ENCODE peak calls at places on chromosomes 16 and 17, in six cellular contexts. C, K, N, M, Q and F are unnamed samples. For H3K4me1 and H3K9me3, the result is how much of the 10 kb centered on the place peaks cover.

GRCh38 chr16:67957622-67958021 is 10.8 kb downstream of the SLC12A4 start:
- DNase-seq in K (no peak), N (no peak), Q (no peak), M (no peak), C (no peak), F (no peak)

GRCh38 chr16:67349172-67349571 is 22.6 kb downstream of the LRRC36 start:
- DNase-seq in C (no peak), K (no peak), N (peak), M (no peak), Q (no peak), F (no peak)

GRCh38 chr17:58621174-58621573 is 70.7 kb downstream of the TEX14 start:
- DNase-seq in M (no peak), Q (no peak), N (no peak), K (no peak), C (no peak), F (no peak)

GRCh38 chr17:45230787-45231480 is 9.2 kb downstream of the FMNL1 start:
- DNase-seq in C (peak), M (peak), Q (peak), N (no peak), K (no peak), F (no peak)

GRCh38 chr17:72587773-72588511 is 467.1 kb downstream of the SOX9 start:
- DNase-seq in C (no peak), M (peak), N (no peak), Q (no peak), K (no peak), F (no peak)

GRCh38 chr17:20085283-20085875 is 76.2 kb downstream of the SPECC1 start:
- DNase-seq in N (no peak), K (no peak), M (peak), Q (no peak), C (no peak), F (no peak)

GRCh38 chr16:2664522-2665096 is 17.7 kb upstream of the KCTD5 start:
- DNase-seq in Q (no peak), M (no peak), K (no peak), N (no peak), C (no peak), F (no peak)

GRCh38 chr16:61820398-61820797 is 215.8 kb downstream of the CDH8 start:
- DNase-seq in M (no peak), K (no peak), C (no peak), N (no peak), Q (no peak), F (no peak)

GRCh38 chr17:4533522-4534502 is 21.4 kb downstream of the MYBBP1A start:
- DNase-seq in M (peak), C (peak), K (no peak), Q (peak), N (no peak), F (peak)

GRCh38 chr16:3158498-3159314 is 23.9 kb downstream of the ZNF213 start:
- DNase-seq in C (peak), M (peak), K (peak), N (peak), Q (peak), F (peak)

GRCh38 chr17:7886227-7887037 is 2.2 kb upstream of the CHD3 start:
- DNase-seq in K (peak), N (no peak), C (no peak), M (peak), Q (no peak), F (peak)

GRCh38 chr17:6070895-6071511 is 824 bp downstream of the WSCD1 start:
- DNase-seq in C (no peak), M (peak), K (peak), Q (no peak), N (no peak), F (no peak)

GRCh38 chr16:26598061-26598460 is 468.7 kb upstream of the C16orf82 start:
- DNase-seq in M (peak), Q (no peak), K (no peak), N (peak), C (no peak), F (peak)

GRCh38 chr16:11076259-11077018 is 132.1 kb downstream of the CLEC16A start:
- DNase-seq in K (no peak), M (no peak), C (no peak), Q (no peak), N (no peak), F (peak)

GRCh38 chr16:20903116-20903888 is 2.7 kb downstream of the LYRM1 start:
- DNase-seq in M (no peak), K (no peak), N (no peak), Q (no peak), C (no peak), F (no peak)

GRCh38 chr16:20901068-20901440 is 483 bp downstream of the LYRM1 start:
- DNase-seq in C (no peak), K (no peak), M (no peak), N (no peak), Q (no peak), F (no peak)

GRCh38 chr16:20901441-20902112 is 1.0 kb downstream of the LYRM1 start:
- DNase-seq in N (no peak), C (peak), Q (peak), M (peak), K (peak), F (peak)

GRCh38 chr16:20903889-20904506 is 3.4 kb downstream of the LYRM1 start:
- DNase-seq in C (no peak), M (no peak), Q (no peak), N (no peak), K (no peak), F (no peak)

GRCh38 chr16:20902426-20902825 is 1.9 kb downstream of the LYRM1 start:
- DNase-seq in Q (no peak), N (no peak), M (no peak), C (no peak), K (no peak), F (no peak)
- H3K4me1 ChIP-seq in Q (half or more), N (half or more), M (under half), C (under half), K (half or more), F (under half)

GRCh38 chr17:55820675-55821074 is 69.8 kb downstream of the PCTP start:
- DNase-seq in Q (no peak), K (no peak), N (no peak), C (no peak), M (no peak), F (no peak)

GRCh38 chr17:55830210-55830609 is 79.4 kb downstream of the PCTP start:
- DNase-seq in C (no peak), K (no peak), Q (no peak), N (no peak), M (no peak), F (no peak)

GRCh38 chr17:55830699-55831098 is 79.8 kb downstream of the PCTP start:
- DNase-seq in C (no peak), M (no peak), K (no peak), N (no peak), Q (no peak), F (no peak)

GRCh38 chr17:55825213-55825612 is 74.4 kb downstream of the PCTP start:
- DNase-seq in K (no peak), N (no peak), Q (no peak), C (no peak), M (no peak), F (no peak)
- TF ChIP-seq CTCF in K (no peak), N (peak), Q (peak), C (peak), M (peak), F (no peak)

DNA sequence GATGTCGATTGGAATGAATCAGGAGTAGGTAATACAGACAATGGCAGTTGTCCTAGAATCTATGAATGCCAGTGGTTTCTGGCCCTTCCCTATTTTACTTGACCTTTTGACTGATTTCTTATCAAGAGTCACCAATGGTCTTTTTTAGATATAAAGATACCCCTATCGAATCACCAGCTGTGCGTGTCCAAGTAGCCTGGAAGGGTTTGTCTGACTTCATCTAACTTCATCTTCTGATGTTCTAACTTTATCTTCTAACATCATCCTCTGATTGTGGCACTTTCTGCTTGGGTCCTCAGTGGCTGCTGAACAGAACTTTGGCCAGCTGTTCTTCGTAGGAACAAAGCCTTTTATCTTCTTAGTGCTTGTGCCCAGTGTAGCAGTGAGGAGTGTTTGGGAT is 129.7 kb downstream of the MSI2 start:
- DNase-seq in M (no peak), N (no peak), K (no peak), Q (no peak), C (no peak), F (no peak)
- H3K9me3 ChIP-seq in M (under half), N (under half), K (under half), Q (under half), C (under half), F (under half)

GRCh38 chr17:74757931-74758845 is 9.8 kb downstream of the NHERF1 start:
- DNase-seq in N (no peak), Q (no peak), M (no peak), K (no peak), C (no peak), F (no peak)

GRCh38 chr17:74756891-74757290 is 8.5 kb downstream of the NHERF1 start:
- DNase-seq in N (no peak), Q (no peak), K (no peak), M (no peak), C (no peak), F (no peak)

GRCh38 chr17:74759243-74759801 is 10.9 kb downstream of the NHERF1 start:
- DNase-seq in C (no peak), N (no peak), Q (no peak), M (peak), K (no peak), F (peak)

GRCh38 chr17:74758846-74759163 is 10.4 kb downstream of the NHERF1 start:
- DNase-seq in K (no peak), M (no peak), N (no peak), Q (no peak), C (no peak), F (no peak)

GRCh38 chr17:74757502-74757901 is 9.1 kb downstream of the NHERF1 start:
- DNase-seq in N (no peak), Q (no peak), K (no peak), M (no peak), C (peak), F (no peak)
- H3K4me1 ChIP-seq in N (half or more), Q (under half), K (half or more), M (under half), C (under half), F (half or more)

GRCh38 chr16:12313902-12314621 is 337.5 kb downstream of the SNX29 start:
- DNase-seq in M (no peak), Q (no peak), C (no peak), N (no peak), K (no peak), F (no peak)

GRCh38 chr16:12314786-12315185 is 338.3 kb downstream of the SNX29 start:
- DNase-seq in M (no peak), N (no peak), C (no peak), K (no peak), Q (no peak), F (no peak)

GRCh38 chr16:12311887-12312286 is 335.4 kb downstream of the SNX29 start:
- DNase-seq in N (no peak), C (no peak), Q (no peak), K (no peak), M (peak), F (no peak)

GRCh38 chr16:12308060-12308459 is 331.5 kb downstream of the SNX29 start:
- DNase-seq in Q (no peak), K (no peak), M (no peak), N (no peak), C (no peak), F (no peak)

GRCh38 chr16:12311309-12311708 is 334.8 kb downstream of the SNX29 start:
- DNase-seq in N (no peak), Q (no peak), K (no peak), M (peak), C (no peak), F (no peak)
- TF ChIP-seq CTCF in N (no peak), Q (no peak), K (no peak), M (peak), C (peak), F (no peak)

DNA sequence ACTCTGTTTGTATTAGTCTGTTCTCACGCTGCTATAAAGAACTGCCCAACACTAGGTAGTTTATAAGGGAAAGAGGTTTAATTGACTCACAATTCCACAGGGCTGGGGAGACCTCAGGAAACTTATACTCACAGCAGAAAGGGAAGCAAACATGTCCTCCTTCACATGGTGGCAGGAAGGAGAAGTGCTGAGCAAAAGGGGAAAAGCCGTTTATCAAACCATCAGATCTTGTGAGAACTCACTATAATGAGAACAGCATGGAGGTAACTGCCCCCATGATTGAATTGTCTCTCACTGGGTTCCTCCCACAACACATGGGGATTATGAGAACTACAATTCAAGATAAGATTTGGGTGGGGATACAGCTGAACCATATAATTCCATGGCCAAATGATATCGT is 30.9 kb downstream of the ABCC1 start:
- DNase-seq in Q (no peak), C (no peak), N (no peak), M (no peak), K (no peak), F (no peak)
- H3K9me3 ChIP-seq in Q (under half), C (under half), N (under half), M (half or more), K (under half), F (under half)

DNA sequence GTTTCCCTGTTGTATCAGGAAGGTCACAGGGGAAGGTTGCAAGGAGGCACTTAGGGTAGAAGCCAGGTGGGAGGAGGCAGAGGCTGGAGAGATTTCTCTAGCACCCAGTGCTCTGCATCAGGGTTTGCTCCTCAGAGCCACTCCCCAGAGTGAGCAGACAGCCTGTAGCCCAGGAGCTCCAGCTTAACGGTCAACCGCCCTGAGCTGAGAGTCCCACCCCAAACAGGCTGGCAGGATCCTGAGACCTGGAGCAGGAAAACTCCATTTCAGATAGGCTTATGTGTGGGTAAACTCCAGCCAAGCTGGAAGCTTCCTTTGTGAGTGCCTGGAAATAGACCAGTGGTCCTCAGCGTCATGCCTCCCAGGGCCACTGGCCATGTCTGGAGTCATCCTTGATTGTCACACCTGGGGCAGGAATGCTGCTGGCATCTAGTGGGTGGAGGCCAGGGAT is 37.9 kb downstream of the MPRIP start:
- DNase-seq in K (no peak), M (no peak), Q (no peak), C (no peak), N (no peak), F (no peak)
- H3K4me1 ChIP-seq in K (half or more), M (under half), Q (half or more), C (under half), N (under half), F (under half)

GRCh38 chr17:74089869-74090464 is 113.5 kb upstream of the RPL38 start:
- DNase-seq in N (peak), C (no peak), M (peak), Q (no peak), K (peak), F (no peak)
- TF ChIP-seq CTCF in N (peak), C (peak), M (peak), Q (peak), K (peak), F (no peak)

GRCh38 chr16:75710344-75710743 is 9.1 kb upstream of the DUXB start:
- DNase-seq in C (no peak), M (no peak), K (no peak), N (no peak), Q (no peak), F (no peak)

DNA sequence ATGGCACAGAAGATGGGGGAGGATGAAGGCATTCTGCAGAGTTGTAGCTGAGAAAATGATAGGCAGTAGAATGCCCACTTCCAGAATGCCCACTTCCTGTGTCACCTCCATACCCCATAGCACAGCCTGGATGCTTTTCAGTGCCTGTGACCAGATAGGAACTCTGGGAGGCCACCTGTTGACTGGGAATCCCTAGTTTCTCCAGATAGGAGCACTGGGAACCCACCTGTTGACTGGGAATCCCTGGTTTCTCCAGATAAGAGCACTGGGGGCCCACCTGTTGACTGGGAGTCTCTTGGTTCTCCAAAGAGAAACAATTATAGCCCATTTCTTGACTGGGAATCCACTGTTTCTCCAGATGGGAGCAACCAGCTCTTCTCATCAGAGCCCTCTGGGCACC is 11.6 kb downstream of the CPHXL start:
- DNase-seq in Q (no peak), M (no peak), N (no peak), K (no peak), C (no peak), F (no peak)
- H3K9me3 ChIP-seq in Q (under half), M (under half), N (under half), K (under half), C (under half), F (under half)

GRCh38 chr17:34249497-34249877 is 5.6 kb upstream of the CCL2 start:
- DNase-seq in Q (no peak), C (no peak), N (no peak), K (no peak), M (no peak), F (no peak)
- H3K4me1 ChIP-seq in Q (under half), C (under half), N (under half), K (half or more), M (under half), F (under half)